ENCODE peak calls at places on chromosomes 7 and 10, in four cellular contexts. One of them, this sample, is unnamed.
A peak's percentile ranks its signal among the peaks of the same experiment; 100 is the strongest.

GRCh38 chr10:98396096-98397053 is 18.6 kb downstream of the PYROXD2 start:
- DNase-seq in brain microvascular endothelial cell: no peak
- DNase-seq in heart left ventricle: no peak
- DNase-seq in PC-3: no peak
- DNase-seq in this sample: no peak

GRCh38 chr10:128062837-128063563 is 63.2 kb downstream of the MKI67 start:
- DNase-seq in brain microvascular endothelial cell: no peak
- DNase-seq in heart left ventricle: peak; percentile 51
- DNase-seq in PC-3: no peak
- DNase-seq in this sample: no peak

GRCh38 chr7:74218343-74218698 is 8.5 kb downstream of the LAT2 start:
- DNase-seq in heart left ventricle: no peak
- DNase-seq in PC-3: no peak
- DNase-seq in brain microvascular endothelial cell: no peak
- DNase-seq in this sample: no peak

GRCh38 chr7:149707448-149707886 is 65.9 kb downstream of the ZNF467 start:
- DNase-seq in PC-3: peak; percentile 54
- DNase-seq in brain microvascular endothelial cell: no peak
- DNase-seq in heart left ventricle: no peak
- DNase-seq in this sample: no peak

GRCh38 chr7:51965454-51965853 is 648.8 kb upstream of the COBL start:
- DNase-seq in heart left ventricle: no peak
- DNase-seq in brain microvascular endothelial cell: no peak
- DNase-seq in PC-3: no peak
- DNase-seq in this sample: no peak

GRCh38 chr10:21572578-21572977 is 38.5 kb downstream of the MLLT10 start:
- DNase-seq in heart left ventricle: no peak
- DNase-seq in PC-3: no peak
- DNase-seq in brain microvascular endothelial cell: peak; percentile 50
- DNase-seq in this sample: peak; percentile 46

GRCh38 chr10:132065491-132066105 is at the start of gene JAKMIP3:
- DNase-seq in heart left ventricle: peak; percentile 45
- DNase-seq in PC-3: peak; percentile 87
- DNase-seq in brain microvascular endothelial cell: peak; percentile 93
- DNase-seq in this sample: peak; percentile 86

GRCh38 chr7:132618271-132618955 is 42.1 kb upstream of the PLXNA4 start:
- DNase-seq in PC-3: no peak
- DNase-seq in brain microvascular endothelial cell: peak; percentile 9
- DNase-seq in heart left ventricle: no peak
- DNase-seq in this sample: peak; percentile 8

GRCh38 chr7:102296514-102296913 is 9.8 kb downstream of the SH2B2 start:
- DNase-seq in brain microvascular endothelial cell: no peak
- DNase-seq in PC-3: no peak
- DNase-seq in heart left ventricle: no peak
- DNase-seq in this sample: no peak

GRCh38 chr7:36388423-36388822 is 1.2 kb upstream of the ANLN start:
- DNase-seq in brain microvascular endothelial cell: no peak
- DNase-seq in PC-3: no peak
- DNase-seq in heart left ventricle: no peak
- DNase-seq in this sample: no peak

GRCh38 chr10:24446739-24447138 is 237.8 kb downstream of the KIAA1217 start:
- DNase-seq in heart left ventricle: no peak
- DNase-seq in brain microvascular endothelial cell: peak; percentile 96
- DNase-seq in PC-3: peak; percentile 45
- DNase-seq in this sample: peak; percentile 96

GRCh38 chr7:142807855-142808460 is 37.2 kb downstream of the PRSS2 start:
- DNase-seq in PC-3: peak; percentile 94
- DNase-seq in heart left ventricle: no peak
- DNase-seq in brain microvascular endothelial cell: peak; percentile 93
- DNase-seq in this sample: peak; percentile 45

GRCh38 chr10:61669849-61670248 is 7.1 kb downstream of the CABCOCO1 start:
- DNase-seq in brain microvascular endothelial cell: no peak
- DNase-seq in heart left ventricle: no peak
- DNase-seq in PC-3: no peak
- DNase-seq in this sample: no peak

GRCh38 chr10:111944331-111944730 is 239.2 kb downstream of the GPAM start:
- DNase-seq in PC-3: no peak
- DNase-seq in heart left ventricle: no peak
- DNase-seq in brain microvascular endothelial cell: no peak
- DNase-seq in this sample: no peak

GRCh38 chr10:123044391-123044790 is 35.6 kb downstream of the ACADSB start:
- DNase-seq in brain microvascular endothelial cell: no peak
- DNase-seq in PC-3: peak; percentile 48
- DNase-seq in heart left ventricle: no peak
- DNase-seq in this sample: peak; percentile 11

GRCh38 chr10:77062381-77062780 is 575.2 kb downstream of the KCNMA1 start:
- DNase-seq in heart left ventricle: no peak
- DNase-seq in PC-3: no peak
- DNase-seq in brain microvascular endothelial cell: no peak
- DNase-seq in this sample: no peak

GRCh38 chr10:98268694-98269386 is 846 bp upstream of the LOXL4 start:
- DNase-seq in heart left ventricle: no peak
- DNase-seq in brain microvascular endothelial cell: no peak
- DNase-seq in PC-3: no peak
- DNase-seq in this sample: no peak

GRCh38 chr10:71381611-71382010 is 15.1 kb upstream of the CDH23 start:
- DNase-seq in brain microvascular endothelial cell: no peak
- DNase-seq in PC-3: no peak
- DNase-seq in heart left ventricle: no peak
- DNase-seq in this sample: no peak

DNA sequence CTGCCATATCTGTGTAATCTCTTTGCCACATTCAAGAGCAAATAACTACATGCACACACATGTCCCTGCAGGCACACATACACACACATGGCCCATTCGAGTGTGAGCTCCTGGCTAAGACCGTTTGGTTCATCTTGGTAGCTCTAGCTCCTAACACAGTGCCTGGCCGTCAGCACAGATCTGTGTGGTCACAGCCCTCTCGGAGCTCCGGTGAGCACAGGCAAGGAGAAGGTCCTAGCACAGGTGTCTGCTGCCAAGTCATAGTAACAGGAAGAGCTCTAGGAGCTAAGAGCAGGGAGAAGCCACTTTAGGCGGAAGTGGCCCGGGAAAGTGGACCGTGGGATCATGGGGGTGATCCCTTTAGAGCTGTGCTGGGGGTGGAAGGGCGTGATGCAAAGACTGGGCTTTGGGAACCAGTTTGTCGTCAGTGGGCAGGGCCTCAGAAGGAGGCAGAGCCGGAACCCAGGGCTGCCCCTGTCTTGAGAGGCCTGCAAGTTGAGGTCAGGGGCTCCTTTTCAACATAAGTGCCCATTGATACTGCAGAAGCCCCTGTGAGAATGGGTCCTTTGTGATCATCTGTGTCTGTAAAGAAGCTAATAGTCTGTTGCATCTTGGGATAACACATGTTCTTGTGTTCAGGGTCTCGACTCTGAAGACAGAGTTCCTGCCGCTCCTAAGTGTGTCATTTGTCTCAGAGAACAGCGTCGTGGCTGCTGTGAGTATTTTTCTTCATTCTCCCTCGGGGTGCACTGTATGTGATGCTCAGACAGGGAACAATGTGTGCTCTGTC is 16.6 kb upstream of the ARPC1B start:
- DNase-seq in brain microvascular endothelial cell: no peak
- DNase-seq in PC-3: no peak
- DNase-seq in heart left ventricle: no peak
- DNase-seq in this sample: no peak
- H3K4me3 ChIP-seq in brain microvascular endothelial cell: no peak overlapping the region
- H3K4me3 ChIP-seq in PC-3: no peak overlapping the region
- H3K4me3 ChIP-seq in heart left ventricle: no peak overlapping the region
- H3K4me3 ChIP-seq in this sample: no peak overlapping the region

GRCh38 chr7:150974468-150975391 is 3.4 kb downstream of the KCNH2 start:
- DNase-seq in brain microvascular endothelial cell: no peak
- DNase-seq in PC-3: peak; percentile 36
- DNase-seq in heart left ventricle: no peak
- DNase-seq in this sample: no peak
- TF ChIP-seq CTCF in brain microvascular endothelial cell: peak; percentile 43
- TF ChIP-seq CTCF in PC-3: peak; percentile 29
- TF ChIP-seq CTCF in heart left ventricle: no peak
- TF ChIP-seq CTCF in this sample: peak; percentile 20

GRCh38 chr10:92241501-92241900 is 49.4 kb downstream of the CPEB3 start:
- DNase-seq in brain microvascular endothelial cell: no peak
- DNase-seq in heart left ventricle: no peak
- DNase-seq in PC-3: no peak
- DNase-seq in this sample: no peak
- H3K4me3 ChIP-seq in brain microvascular endothelial cell: peak overlapping the region; percentile 66
- H3K4me3 ChIP-seq in heart left ventricle: peak overlapping the region; percentile 62
- H3K4me3 ChIP-seq in PC-3: peak overlapping the region; percentile 75
- H3K4me3 ChIP-seq in this sample: no peak overlapping the region

GRCh38 chr7:77935652-77936348 is 137.2 kb downstream of the PHTF2 start:
- DNase-seq in heart left ventricle: no peak
- DNase-seq in brain microvascular endothelial cell: no peak
- DNase-seq in PC-3: peak; percentile 21
- DNase-seq in this sample: no peak
- TF ChIP-seq CTCF in heart left ventricle: no peak
- TF ChIP-seq CTCF in brain microvascular endothelial cell: no peak
- TF ChIP-seq CTCF in PC-3: peak; percentile 56
- TF ChIP-seq CTCF in this sample: no peak

This sample was measured in astrocyte of the spinal cord.